ENCODE peak calls at places on chromosomes 12 and 14, in five cellular contexts. T is A549, R is transverse colon, O is psoas muscle, F is left ventricle myocardium inferior. U is an unnamed sample. For H3K9me3, the result is how much of the 10 kb centered on the place peaks cover.

GRCh38 chr12:80472912-80473500 is 29.0 kb downstream of the PTPRQ start:
- DNase-seq in T (peak), R (no peak), O (peak), F (no peak), U (peak)

GRCh38 chr12:131849700-131850553 is 21.7 kb downstream of the MMP17 start:
- DNase-seq in T (no peak), R (no peak), O (no peak), F (no peak), U (no peak)

GRCh38 chr12:13347241-13348043 is 150.9 kb downstream of the EMP1 start:
- DNase-seq in T (peak), R (no peak), O (no peak), F (no peak), U (no peak)

GRCh38 chr14:42884100-42884499 is 1277.4 kb downstream of the LRFN5 start:
- DNase-seq in T (no peak), R (no peak), O (no peak), F (no peak), U (no peak)

GRCh38 chr12:15520083-15520482 is 197.8 kb downstream of the PTPRO start:
- DNase-seq in T (no peak), R (no peak), O (no peak), F (no peak), U (no peak)

GRCh38 chr12:130447655-130447965 is 109.9 kb downstream of the PIWIL1 start:
- DNase-seq in T (no peak), R (no peak), O (no peak), F (no peak), U (no peak)

GRCh38 chr14:35305633-35306032 is 13.5 kb downstream of the PSMA6 start:
- DNase-seq in T (no peak), R (no peak), O (no peak), F (no peak), U (no peak)

GRCh38 chr12:2488131-2488530 is 306.6 kb upstream of the FKBP4 start:
- DNase-seq in T (no peak), R (no peak), O (no peak), F (no peak), U (no peak)

GRCh38 chr14:100840286-100840685 is 14.4 kb downstream of the MEG3 start:
- DNase-seq in T (no peak), R (no peak), O (no peak), F (no peak), U (no peak)

GRCh38 chr14:73264896-73265720 is 27.8 kb downstream of the PAPLN start:
- DNase-seq in T (no peak), R (no peak), O (no peak), F (no peak), U (no peak)

GRCh38 chr14:34874386-34875030 is 652 bp downstream of the BAZ1A start:
- DNase-seq in T (peak), R (peak), O (peak), F (peak), U (peak)

GRCh38 chr12:63301311-63301710 is 150.3 kb upstream of the AVPR1A start:
- DNase-seq in T (no peak), R (no peak), O (no peak), F (no peak), U (no peak)

GRCh38 chr14:89425931-89426330 is 8.9 kb upstream of the FOXN3 start:
- DNase-seq in T (no peak), R (peak), O (no peak), F (no peak), U (no peak)

GRCh38 chr12:102171951-102172350 is 25.7 kb downstream of the PMCH start:
- DNase-seq in T (no peak), R (no peak), O (no peak), F (no peak), U (no peak)

GRCh38 chr12:128269108-128269713 is 2.2 kb downstream of the TMEM132C start:
- DNase-seq in T (no peak), R (no peak), O (no peak), F (no peak), U (no peak)

GRCh38 chr12:97024393-97024792 is 117.3 kb downstream of the NEDD1 start:
- DNase-seq in T (no peak), R (no peak), O (no peak), F (no peak), U (no peak)

DNA sequence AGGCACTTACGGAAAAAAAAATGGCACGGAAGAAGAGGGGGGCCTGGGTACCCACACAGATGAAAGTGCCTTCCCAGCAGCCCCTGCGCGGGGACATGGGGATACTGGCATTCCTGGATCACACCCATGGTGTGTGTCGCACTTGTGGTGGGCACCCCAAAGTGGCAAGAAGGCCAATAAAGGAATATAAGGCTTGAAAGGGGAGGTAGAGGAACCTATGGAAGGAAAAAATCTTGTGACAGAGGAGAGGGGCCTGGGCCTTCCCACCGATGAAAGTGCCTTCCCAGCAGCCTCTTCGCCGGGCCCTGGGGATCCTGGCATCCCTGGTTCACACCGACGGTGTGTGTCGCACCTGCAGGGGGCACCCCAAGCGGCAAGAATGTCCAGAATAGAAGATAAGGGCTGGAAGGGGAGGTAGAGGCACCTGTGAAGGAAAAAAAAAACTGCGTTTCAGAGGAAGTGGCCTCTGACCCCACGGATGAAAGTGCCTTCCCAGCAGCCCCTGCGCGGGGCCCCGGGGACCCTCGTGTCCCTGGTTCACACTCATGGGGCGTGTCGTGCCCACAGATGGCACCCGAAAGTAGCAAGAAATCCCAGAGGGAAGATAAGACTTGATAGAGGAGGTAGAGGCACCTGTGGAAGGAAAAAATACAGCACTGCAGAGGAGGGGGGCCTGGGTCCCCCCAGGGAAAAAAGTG is 284.0 kb downstream of the ALG10 start:
- DNase-seq in T (no peak), R (no peak), O (no peak), F (no peak), U (no peak)
- H3K9me3 ChIP-seq in T (under half), R (under half), O (under half), F (half or more), U (under half)

GRCh38 chr14:47507866-47508265 is 167.5 kb downstream of the MDGA2 start:
- DNase-seq in T (no peak), R (no peak), O (no peak), F (no peak), U (no peak)
- H3K9me3 ChIP-seq in T (under half), R (under half), O (under half), F (under half), U (under half)

GRCh38 chr14:98122527-98122926 is 1149.5 kb downstream of the BCL11B start:
- DNase-seq in T (no peak), R (no peak), O (no peak), F (no peak), U (no peak)
- H3K9me3 ChIP-seq in T (under half), R (under half), O (under half), F (under half), U (under half)

DNA sequence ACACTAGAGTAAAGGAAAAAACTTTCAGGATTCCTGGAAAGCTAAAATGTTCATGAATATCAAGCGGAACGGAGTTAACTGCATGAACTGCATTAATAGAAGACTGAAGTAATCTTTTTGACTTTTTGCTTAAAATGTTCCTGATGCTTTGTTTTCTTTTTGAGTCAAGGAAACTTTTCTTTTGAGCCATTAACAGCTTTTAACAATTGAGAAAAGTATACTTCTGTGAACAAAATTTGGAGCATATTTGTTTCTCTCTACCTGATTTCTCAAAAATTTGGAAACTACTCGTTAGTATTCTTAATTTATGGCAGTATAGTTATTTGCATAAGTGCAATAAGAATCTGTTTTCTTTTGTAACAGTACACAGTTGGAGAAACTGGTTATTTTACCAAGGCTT is 78.5 kb downstream of the CALM1 start:
- DNase-seq in T (no peak), R (no peak), O (no peak), F (no peak), U (no peak)
- H3K9me3 ChIP-seq in T (under half), R (under half), O (under half), F (under half), U (under half)

GRCh38 chr12:126627596-126627995 is 1562.4 kb downstream of the AACS start:
- DNase-seq in T (no peak), R (no peak), O (no peak), F (no peak), U (no peak)
- H3K9me3 ChIP-seq in T (under half), R (under half), O (under half), F (under half), U (under half)

DNA sequence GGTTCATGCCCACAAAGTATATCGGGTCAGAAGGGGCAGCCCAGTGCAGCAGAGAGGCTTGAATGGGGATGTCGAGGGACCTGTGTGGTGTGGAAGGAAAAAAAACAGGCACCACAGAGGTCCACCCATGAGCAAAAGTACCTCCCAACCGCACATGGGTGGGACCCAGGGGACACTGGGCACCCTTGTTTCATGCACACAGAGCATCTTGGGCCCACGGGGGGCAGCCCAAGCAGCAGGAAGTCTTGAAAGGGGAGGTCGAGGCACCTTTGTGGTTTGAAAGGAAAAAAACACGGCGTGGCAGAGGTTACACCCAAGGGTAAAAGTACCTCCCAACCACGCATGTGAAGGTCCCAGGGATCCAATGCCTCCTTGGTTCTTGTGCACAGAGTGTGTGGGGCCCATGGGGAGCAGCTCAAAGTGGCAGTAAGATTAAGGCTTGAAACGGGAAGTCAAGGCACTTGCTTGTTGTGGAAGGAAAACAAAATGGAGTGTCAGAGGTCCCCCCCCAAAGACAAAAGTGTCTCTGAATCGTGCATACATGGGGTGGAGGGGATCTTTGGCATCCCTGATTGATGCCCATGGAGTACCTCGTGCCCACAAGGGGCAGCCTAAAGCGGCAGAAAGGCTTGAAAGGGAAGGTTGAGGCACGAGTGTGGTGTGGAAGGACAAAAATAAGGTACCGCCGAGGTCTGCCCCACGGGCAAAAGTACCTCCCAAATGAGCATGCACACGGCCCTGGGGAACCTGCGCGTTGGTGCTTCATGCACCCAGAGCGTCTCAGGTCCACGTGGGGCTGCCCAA is 575.5 kb downstream of the ALG10 start:
- DNase-seq in T (no peak), R (peak), O (peak), F (no peak), U (no peak)
- H3K9me3 ChIP-seq in T (under half), R (half or more), O (under half), F (half or more), U (under half)

GRCh38 chr12:47360771-47361388 is 281.1 kb upstream of the AMIGO2 start:
- DNase-seq in T (no peak), R (no peak), O (no peak), F (no peak), U (peak)
- H3K9me3 ChIP-seq in T (under half), R (under half), O (under half), F (under half), U (under half)